ENCODE peak calls at places on chromosomes 5 and 9, in four cellular contexts. One of them, this sample, is unnamed.

GRCh38 chr5:180176191-180176590 is 32.8 kb downstream of the RASGEF1C start:
- DNase-seq in fibroblast of lung: no peak
- DNase-seq in heart right ventricle: no peak
- DNase-seq in body of pancreas: no peak
- DNase-seq in this sample: no peak

GRCh38 chr5:142586552-142586951 is 99.3 kb downstream of the FGF1 start:
- DNase-seq in heart right ventricle: no peak
- DNase-seq in body of pancreas: no peak
- DNase-seq in fibroblast of lung: no peak
- DNase-seq in this sample: no peak

GRCh38 chr9:18905033-18905882 is 127.8 kb downstream of the SAXO1 start:
- DNase-seq in heart right ventricle: no peak
- DNase-seq in body of pancreas: no peak
- DNase-seq in fibroblast of lung: peak; percentile 22
- DNase-seq in this sample: peak; percentile 92

GRCh38 chr5:181120311-181120710 is 10.7 kb downstream of the OR2V1 start:
- DNase-seq in heart right ventricle: no peak
- DNase-seq in fibroblast of lung: peak; percentile 53
- DNase-seq in body of pancreas: no peak
- DNase-seq in this sample: peak; percentile 40

GRCh38 chr9:134722120-134722701 is 80.6 kb downstream of the COL5A1 start:
- DNase-seq in body of pancreas: no peak
- DNase-seq in fibroblast of lung: no peak
- DNase-seq in heart right ventricle: no peak
- DNase-seq in this sample: no peak

GRCh38 chr9:26170224-26170623 is 492.0 kb upstream of the TUSC1 start:
- DNase-seq in heart right ventricle: no peak
- DNase-seq in body of pancreas: no peak
- DNase-seq in fibroblast of lung: no peak
- DNase-seq in this sample: no peak

GRCh38 chr9:89597711-89598707 is 6.8 kb upstream of the GADD45G start:
- DNase-seq in heart right ventricle: no peak
- DNase-seq in body of pancreas: peak; percentile 66
- DNase-seq in fibroblast of lung: peak; percentile 68
- DNase-seq in this sample: peak; percentile 59

GRCh38 chr5:43602456-43602817 is 543 bp upstream of the NNT start:
- DNase-seq in heart right ventricle: no peak
- DNase-seq in body of pancreas: peak; percentile 25
- DNase-seq in fibroblast of lung: peak; percentile 45
- DNase-seq in this sample: peak; percentile 48

GRCh38 chr5:168413062-168413461 is 73.2 kb upstream of the RARS1 start:
- DNase-seq in fibroblast of lung: no peak
- DNase-seq in heart right ventricle: no peak
- DNase-seq in body of pancreas: no peak
- DNase-seq in this sample: no peak

GRCh38 chr5:173878224-173878967 is 9.8 kb upstream of the CPEB4 start:
- DNase-seq in fibroblast of lung: no peak
- DNase-seq in heart right ventricle: peak; percentile 45
- DNase-seq in body of pancreas: peak; percentile 82
- DNase-seq in this sample: no peak

GRCh38 chr5:107669543-107670027 is 1.2 kb downstream of the EFNA5 start:
- DNase-seq in body of pancreas: peak; percentile 32
- DNase-seq in heart right ventricle: peak; percentile 49
- DNase-seq in fibroblast of lung: peak; percentile 45
- DNase-seq in this sample: peak; percentile 22

GRCh38 chr9:83242066-83242465 is 179.1 kb upstream of the RASEF start:
- DNase-seq in heart right ventricle: no peak
- DNase-seq in body of pancreas: no peak
- DNase-seq in fibroblast of lung: no peak
- DNase-seq in this sample: no peak

GRCh38 chr5:142222881-142223558 is 101.8 kb downstream of the SPRY4 start:
- DNase-seq in fibroblast of lung: no peak
- DNase-seq in heart right ventricle: no peak
- DNase-seq in body of pancreas: no peak
- DNase-seq in this sample: no peak

GRCh38 chr5:131637694-131638093 is 2.7 kb upstream of the RAPGEF6 start:
- DNase-seq in heart right ventricle: no peak
- DNase-seq in body of pancreas: no peak
- DNase-seq in fibroblast of lung: no peak
- DNase-seq in this sample: no peak

GRCh38 chr5:90096415-90097081 is 313.0 kb downstream of the CETN3 start:
- DNase-seq in heart right ventricle: no peak
- DNase-seq in fibroblast of lung: peak; percentile 59
- DNase-seq in body of pancreas: no peak
- DNase-seq in this sample: peak; percentile 96

GRCh38 chr5:115398726-115399125 is 102.3 kb upstream of the CCDC112 start:
- DNase-seq in fibroblast of lung: peak; percentile 93
- DNase-seq in heart right ventricle: no peak
- DNase-seq in body of pancreas: no peak
- DNase-seq in this sample: peak; percentile 73

GRCh38 chr9:69314547-69314946 is 10.5 kb upstream of the ENTREP1 start:
- DNase-seq in fibroblast of lung: no peak
- DNase-seq in body of pancreas: no peak
- DNase-seq in heart right ventricle: no peak
- DNase-seq in this sample: peak; percentile 67

GRCh38 chr9:21027295-21027694 is 4.1 kb downstream of the HACD4 start:
- DNase-seq in body of pancreas: no peak
- DNase-seq in fibroblast of lung: peak; percentile 44
- DNase-seq in heart right ventricle: no peak
- DNase-seq in this sample: peak; percentile 7

GRCh38 chr5:116454417-116454927 is 120.2 kb downstream of the SEMA6A start:
- DNase-seq in fibroblast of lung: peak; percentile 90
- DNase-seq in body of pancreas: no peak
- DNase-seq in heart right ventricle: no peak
- DNase-seq in this sample: peak; percentile 83

GRCh38 chr5:106154280-106154716 is 1516.4 kb downstream of the EFNA5 start:
- DNase-seq in body of pancreas: no peak
- DNase-seq in heart right ventricle: peak; percentile 10
- DNase-seq in fibroblast of lung: no peak
- DNase-seq in this sample: no peak

GRCh38 chr5:53164478-53165165 is 55.1 kb upstream of the MOCS2 start:
- DNase-seq in fibroblast of lung: no peak
- DNase-seq in body of pancreas: no peak
- DNase-seq in heart right ventricle: no peak
- DNase-seq in this sample: no peak

GRCh38 chr5:148556835-148557234 is 97.5 kb downstream of the HTR4 start:
- DNase-seq in heart right ventricle: no peak
- DNase-seq in body of pancreas: no peak
- DNase-seq in fibroblast of lung: no peak
- DNase-seq in this sample: no peak

GRCh38 chr5:76472338-76473336 is 69.6 kb downstream of the IQGAP2 start:
- DNase-seq in fibroblast of lung: peak; percentile 1
- DNase-seq in body of pancreas: no peak
- DNase-seq in heart right ventricle: no peak
- DNase-seq in this sample: no peak

GRCh38 chr5:144060598-144060997 is 109.9 kb downstream of the YIPF5 start:
- DNase-seq in heart right ventricle: no peak
- DNase-seq in body of pancreas: no peak
- DNase-seq in fibroblast of lung: no peak
- DNase-seq in this sample: no peak

GRCh38 chr5:78597068-78597857 is 51.3 kb downstream of the LHFPL2 start:
- DNase-seq in body of pancreas: no peak
- DNase-seq in heart right ventricle: no peak
- DNase-seq in fibroblast of lung: peak; percentile 90
- DNase-seq in this sample: peak; percentile 76

GRCh38 chr5:139342423-139342723 is 719 bp downstream of the PAIP2 start:
- DNase-seq in body of pancreas: no peak
- DNase-seq in heart right ventricle: no peak
- DNase-seq in fibroblast of lung: no peak
- DNase-seq in this sample: no peak

GRCh38 chr5:95392593-95393182 is 1.5 kb downstream of the FAM81B start:
- DNase-seq in fibroblast of lung: no peak
- DNase-seq in heart right ventricle: no peak
- DNase-seq in body of pancreas: peak; percentile 21
- DNase-seq in this sample: no peak

GRCh38 chr5:116571568-116572321 is 2.9 kb downstream of the SEMA6A start:
- DNase-seq in body of pancreas: no peak
- DNase-seq in heart right ventricle: no peak
- DNase-seq in fibroblast of lung: no peak
- DNase-seq in this sample: no peak

GRCh38 chr9:137745541-137745991 is 126.8 kb downstream of the EHMT1 start:
- DNase-seq in fibroblast of lung: no peak
- DNase-seq in body of pancreas: no peak
- DNase-seq in heart right ventricle: no peak
- DNase-seq in this sample: peak; percentile 27

GRCh38 chr9:137742698-137743097 is 123.9 kb downstream of the EHMT1 start:
- DNase-seq in fibroblast of lung: no peak
- DNase-seq in heart right ventricle: no peak
- DNase-seq in body of pancreas: no peak
- DNase-seq in this sample: peak; percentile 16

GRCh38 chr9:137744632-137745183 is 125.9 kb downstream of the EHMT1 start:
- DNase-seq in fibroblast of lung: no peak
- DNase-seq in heart right ventricle: no peak
- DNase-seq in body of pancreas: no peak
- DNase-seq in this sample: no peak

GRCh38 chr9:137741330-137741729 is 122.5 kb downstream of the EHMT1 start:
- DNase-seq in body of pancreas: no peak
- DNase-seq in fibroblast of lung: no peak
- DNase-seq in heart right ventricle: no peak
- DNase-seq in this sample: no peak

DNA sequence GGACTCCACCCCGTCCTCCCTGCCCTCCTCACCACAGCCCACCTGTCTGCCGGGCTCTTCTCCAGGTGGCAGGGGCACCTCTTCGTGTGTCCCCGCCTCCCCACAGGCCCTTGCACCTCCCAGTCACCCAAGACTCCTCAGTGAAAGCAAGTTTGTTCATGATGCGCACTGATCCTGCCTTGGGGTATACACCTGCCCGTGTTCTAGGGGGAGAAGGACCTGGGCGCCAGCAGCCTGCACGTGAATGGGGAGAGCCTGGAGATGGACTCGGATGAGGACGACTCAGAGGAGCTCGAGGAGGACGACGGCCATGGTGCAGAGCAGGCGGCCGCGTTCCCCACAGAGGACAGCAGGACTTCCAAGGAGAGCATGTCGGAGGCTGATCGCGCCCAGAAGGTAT is 124.9 kb downstream of the EHMT1 start:
- DNase-seq in fibroblast of lung: no peak
- DNase-seq in heart right ventricle: no peak
- DNase-seq in body of pancreas: no peak
- DNase-seq in this sample: no peak
- H3K27ac ChIP-seq in fibroblast of lung: no peak overlapping the region
- H3K27ac ChIP-seq in heart right ventricle: no peak overlapping the region
- H3K27ac ChIP-seq in body of pancreas: no peak overlapping the region
- H3K27ac ChIP-seq in this sample: no peak overlapping the region

DNA sequence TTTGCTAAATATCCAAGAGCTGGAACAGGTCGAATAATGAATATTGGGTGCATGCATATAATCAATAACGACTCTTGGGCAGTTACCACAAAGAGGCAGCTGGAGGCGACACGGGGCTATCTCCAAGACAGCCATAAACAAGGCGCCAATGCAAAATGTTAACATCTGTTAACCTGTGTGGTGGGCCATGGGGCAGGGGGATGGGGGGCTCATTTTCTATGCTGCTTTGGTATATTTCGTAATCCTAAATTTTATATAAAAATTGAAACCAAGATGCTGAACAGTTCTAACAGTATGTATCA is 1.3 kb upstream of the RNF44 start:
- DNase-seq in heart right ventricle: no peak
- DNase-seq in fibroblast of lung: no peak
- DNase-seq in body of pancreas: no peak
- DNase-seq in this sample: no peak
- H3K27ac ChIP-seq in heart right ventricle: peak overlapping the region; percentile 70
- H3K27ac ChIP-seq in fibroblast of lung: no peak overlapping the region
- H3K27ac ChIP-seq in body of pancreas: no peak overlapping the region
- H3K27ac ChIP-seq in this sample: no peak overlapping the region

GRCh38 chr5:172616730-172617129 is 24.3 kb upstream of the NEURL1B start:
- DNase-seq in fibroblast of lung: peak; percentile 24
- DNase-seq in body of pancreas: peak; percentile 43
- DNase-seq in heart right ventricle: peak; percentile 82
- DNase-seq in this sample: peak; percentile 69
- H3K27ac ChIP-seq in fibroblast of lung: no peak overlapping the region
- H3K27ac ChIP-seq in body of pancreas: no peak overlapping the region
- H3K27ac ChIP-seq in heart right ventricle: peak overlapping the region; percentile 71
- H3K27ac ChIP-seq in this sample: no peak overlapping the region

GRCh38 chr5:154780128-154780527 is 25.0 kb downstream of the LARP1 start:
- DNase-seq in heart right ventricle: no peak
- DNase-seq in body of pancreas: no peak
- DNase-seq in fibroblast of lung: no peak
- DNase-seq in this sample: no peak

GRCh38 chr5:154782326-154782725 is 27.1 kb downstream of the LARP1 start:
- DNase-seq in fibroblast of lung: no peak
- DNase-seq in heart right ventricle: peak; percentile 35
- DNase-seq in body of pancreas: no peak
- DNase-seq in this sample: no peak

GRCh38 chr5:154784856-154785255 is 29.7 kb downstream of the LARP1 start:
- DNase-seq in body of pancreas: no peak
- DNase-seq in fibroblast of lung: no peak
- DNase-seq in heart right ventricle: no peak
- DNase-seq in this sample: no peak

GRCh38 chr5:154783774-154784460 is 28.7 kb downstream of the LARP1 start:
- DNase-seq in body of pancreas: no peak
- DNase-seq in heart right ventricle: no peak
- DNase-seq in fibroblast of lung: no peak
- DNase-seq in this sample: peak; percentile 43

DNA sequence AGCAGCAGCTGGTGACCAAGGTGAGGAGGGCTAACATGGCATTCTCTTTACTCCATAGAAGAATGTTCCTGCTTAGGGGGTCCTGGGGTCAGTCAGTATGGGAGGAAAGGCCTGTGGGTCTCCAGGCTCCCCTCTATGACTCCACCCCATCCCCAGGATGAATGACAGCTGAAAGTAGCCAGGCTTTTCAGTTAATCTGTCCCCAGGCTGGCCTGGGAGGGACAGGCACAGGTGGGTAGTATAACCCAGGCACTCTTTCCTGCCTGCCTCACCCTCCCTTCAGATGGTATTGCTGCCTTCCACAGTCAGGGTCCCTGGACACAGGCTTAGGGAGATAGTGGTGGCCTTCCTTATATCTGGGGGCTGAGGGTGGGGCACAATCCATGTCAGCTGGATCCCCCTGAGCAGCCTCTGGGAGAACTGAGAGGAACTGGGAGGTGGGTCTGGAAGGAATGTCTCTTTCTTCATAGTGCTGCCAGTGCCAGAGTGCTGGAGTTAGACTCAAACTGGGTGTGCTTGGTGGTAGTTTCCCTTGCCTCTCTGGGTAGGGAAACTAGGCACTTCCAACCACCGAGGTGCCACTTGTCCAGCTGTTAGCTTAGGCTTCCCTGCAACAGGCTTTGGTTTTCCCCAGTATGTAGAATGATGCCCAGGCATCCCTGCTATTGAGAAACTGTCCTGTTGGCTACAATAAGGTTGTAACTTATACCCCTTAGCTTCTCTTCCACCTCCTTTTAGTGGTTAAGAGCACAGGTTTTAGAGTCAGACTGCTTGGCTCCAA is 27.8 kb downstream of the LARP1 start:
- DNase-seq in fibroblast of lung: no peak
- DNase-seq in body of pancreas: no peak
- DNase-seq in heart right ventricle: no peak
- DNase-seq in this sample: no peak
- H3K27ac ChIP-seq in fibroblast of lung: no peak overlapping the region
- H3K27ac ChIP-seq in body of pancreas: no peak overlapping the region
- H3K27ac ChIP-seq in heart right ventricle: peak overlapping the region; percentile 39
- H3K27ac ChIP-seq in this sample: no peak overlapping the region

This sample was measured in brain microvascular endothelial cell.